ENCODE peak calls at places on chromosome 7, in seven cellular contexts. D is IMR-90, O is H54, H is lower leg skin, X is adrenal gland, W is NB4, Y is testis. G is an unnamed sample.

GRCh38 chr7:108451296-108451848 is 4.9 kb downstream of the NRCAM start:
- DNase-seq in D (no peak), O (no peak), H (no peak), X (no peak), W (no peak), Y (no peak), G (no peak)

GRCh38 chr7:118843456-118843855 is 619.0 kb downstream of the ANKRD7 start:
- DNase-seq in D (no peak), O (no peak), H (no peak), X (no peak), W (no peak), Y (no peak), G (no peak)

GRCh38 chr7:13988765-13989137 is 715 bp downstream of the ETV1 start:
- DNase-seq in D (peak), O (no peak), H (no peak), X (peak), W (no peak), Y (peak), G (no peak)

GRCh38 chr7:13627455-13627854 is 362.0 kb downstream of the ETV1 start:
- DNase-seq in D (no peak), O (no peak), H (no peak), X (no peak), W (no peak), Y (no peak), G (no peak)

GRCh38 chr7:116249969-116250553 is 39.7 kb downstream of the TES start:
- DNase-seq in D (peak), O (no peak), H (no peak), X (no peak), W (peak), Y (no peak), G (peak)

GRCh38 chr7:14851610-14852009 is 50.9 kb downstream of the DGKB start:
- DNase-seq in D (peak), O (no peak), H (no peak), X (no peak), W (no peak), Y (no peak), G (no peak)

GRCh38 chr7:150631866-150632864 is at the start of gene GIMAP6:
- DNase-seq in D (no peak), O (no peak), H (no peak), X (peak), W (peak), Y (no peak), G (no peak)

GRCh38 chr7:125668321-125668993 is 738.8 kb upstream of the POT1 start:
- DNase-seq in D (no peak), O (no peak), H (no peak), X (no peak), W (no peak), Y (no peak), G (no peak)

GRCh38 chr7:116211006-116211912 is 920 bp downstream of the TES start:
- DNase-seq in D (peak), O (peak), H (peak), X (peak), W (peak), Y (peak), G (peak)

GRCh38 chr7:69787736-69788431 is 189.6 kb downstream of the AUTS2 start:
- DNase-seq in D (no peak), O (no peak), H (no peak), X (no peak), W (no peak), Y (no peak), G (no peak)

GRCh38 chr7:151624246-151624928 is 104.7 kb upstream of the RHEB start:
- DNase-seq in D (no peak), O (no peak), H (peak), X (no peak), W (no peak), Y (no peak), G (no peak)

GRCh38 chr7:149369497-149369896 is 91.4 kb downstream of the ZNF777 start:
- DNase-seq in D (no peak), O (no peak), H (no peak), X (no peak), W (no peak), Y (no peak), G (no peak)

GRCh38 chr7:55423891-55424290 is 58.8 kb downstream of the LANCL2 start:
- DNase-seq in D (peak), O (no peak), H (no peak), X (no peak), W (no peak), Y (no peak), G (no peak)

GRCh38 chr7:137734221-137734620 is 112.6 kb downstream of the DGKI start:
- DNase-seq in D (peak), O (no peak), H (no peak), X (no peak), W (no peak), Y (no peak), G (no peak)

GRCh38 chr7:50857804-50858203 is 75.1 kb upstream of the GRB10 start:
- DNase-seq in D (no peak), O (no peak), H (no peak), X (no peak), W (no peak), Y (no peak), G (no peak)

GRCh38 chr7:138898255-138898654 is 82.9 kb downstream of the KIAA1549 start:
- DNase-seq in D (no peak), O (peak), H (no peak), X (no peak), W (peak), Y (no peak), G (no peak)

GRCh38 chr7:36887969-36888368 is 163.7 kb upstream of the AOAH start:
- DNase-seq in D (no peak), O (no peak), H (no peak), X (no peak), W (no peak), Y (no peak), G (no peak)

GRCh38 chr7:96284240-96284639 is 37.7 kb downstream of the SLC25A13 start:
- DNase-seq in D (no peak), O (no peak), H (no peak), X (no peak), W (no peak), Y (no peak), G (no peak)

GRCh38 chr7:150432915-150433892 is 17.2 kb upstream of the GIMAP8 start:
- DNase-seq in D (no peak), O (no peak), H (peak), X (peak), W (peak), Y (no peak), G (no peak)

GRCh38 chr7:10950494-10950893 is 23.2 kb upstream of the PHF14 start:
- DNase-seq in D (no peak), O (no peak), H (no peak), X (no peak), W (no peak), Y (no peak), G (no peak)

GRCh38 chr7:7895004-7895650 is 73.5 kb upstream of the GLCCI1 start:
- DNase-seq in D (no peak), O (no peak), H (no peak), X (no peak), W (no peak), Y (no peak), G (no peak)

GRCh38 chr7:112789824-112790650 is at the start of gene TMEM168:
- DNase-seq in D (peak), O (peak), H (peak), X (peak), W (peak), Y (peak), G (peak)
- TF ChIP-seq POLR2A in D (peak), O (peak), H (no peak), X (peak), W (peak), Y (no peak), G (peak)

GRCh38 chr7:44986218-44987053 is 7.6 kb upstream of the MYO1G start:
- DNase-seq in D (peak), O (peak), H (peak), X (peak), W (peak), Y (peak), G (peak)
- TF ChIP-seq POLR2A in D (peak), O (peak), H (no peak), X (peak), W (peak), Y (peak), G (peak)

GRCh38 chr7:142733271-142733670 is 16.0 kb upstream of the PRSS1 start:
- DNase-seq in D (no peak), O (no peak), H (no peak), X (no peak), W (no peak), Y (no peak), G (no peak)
- TF ChIP-seq POLR2A in D (no peak), O (no peak), H (no peak), X (no peak), W (no peak), Y (no peak), G (no peak)

DNA sequence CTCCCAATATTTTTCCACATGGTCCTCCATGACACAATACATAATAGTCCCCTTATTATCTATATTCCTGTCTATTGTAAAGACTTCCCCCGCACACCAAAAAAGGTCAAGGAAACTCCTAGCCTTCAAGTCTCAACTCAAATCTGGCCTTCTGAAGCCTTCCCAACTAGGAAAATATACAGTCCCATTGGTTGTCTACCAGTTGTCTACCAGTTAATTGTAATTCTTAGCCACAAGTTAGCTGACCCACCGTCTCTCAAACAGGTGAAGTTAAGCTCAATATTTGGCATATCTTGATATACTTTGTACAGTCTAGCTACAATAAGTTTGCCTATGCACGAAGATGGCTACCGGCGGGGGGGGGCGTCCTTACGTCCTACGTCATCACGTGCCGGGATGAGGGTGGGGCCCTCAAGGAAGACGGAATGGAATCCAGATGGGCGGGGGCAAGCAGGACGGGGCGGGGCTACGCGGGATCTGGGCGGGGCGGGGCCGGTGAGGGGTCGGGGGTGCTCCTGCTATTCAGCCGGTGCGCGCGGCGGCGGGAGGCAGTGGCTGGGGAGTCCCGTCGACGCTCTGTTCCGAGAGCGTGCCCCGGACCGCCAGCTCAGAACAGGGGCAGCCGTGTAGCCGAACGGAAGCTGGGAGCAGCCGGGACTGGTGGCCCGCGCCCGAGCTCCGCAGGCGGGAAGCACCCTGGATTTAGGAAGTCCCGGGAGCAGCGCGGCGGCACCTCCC is at the start of gene AHR:
- DNase-seq in D (peak), O (no peak), H (peak), X (peak), W (peak), Y (peak), G (peak)
- TF ChIP-seq POLR2A in D (peak), O (no peak), H (no peak), X (peak), W (peak), Y (peak), G (peak)

GRCh38 chr7:1151156-1151555 is 8.8 kb downstream of the ZFAND2A start:
- DNase-seq in D (no peak), O (no peak), H (no peak), X (no peak), W (no peak), Y (no peak), G (no peak)
- TF ChIP-seq POLR2A in D (no peak), O (no peak), H (no peak), X (no peak), W (no peak), Y (no peak), G (no peak)

DNA sequence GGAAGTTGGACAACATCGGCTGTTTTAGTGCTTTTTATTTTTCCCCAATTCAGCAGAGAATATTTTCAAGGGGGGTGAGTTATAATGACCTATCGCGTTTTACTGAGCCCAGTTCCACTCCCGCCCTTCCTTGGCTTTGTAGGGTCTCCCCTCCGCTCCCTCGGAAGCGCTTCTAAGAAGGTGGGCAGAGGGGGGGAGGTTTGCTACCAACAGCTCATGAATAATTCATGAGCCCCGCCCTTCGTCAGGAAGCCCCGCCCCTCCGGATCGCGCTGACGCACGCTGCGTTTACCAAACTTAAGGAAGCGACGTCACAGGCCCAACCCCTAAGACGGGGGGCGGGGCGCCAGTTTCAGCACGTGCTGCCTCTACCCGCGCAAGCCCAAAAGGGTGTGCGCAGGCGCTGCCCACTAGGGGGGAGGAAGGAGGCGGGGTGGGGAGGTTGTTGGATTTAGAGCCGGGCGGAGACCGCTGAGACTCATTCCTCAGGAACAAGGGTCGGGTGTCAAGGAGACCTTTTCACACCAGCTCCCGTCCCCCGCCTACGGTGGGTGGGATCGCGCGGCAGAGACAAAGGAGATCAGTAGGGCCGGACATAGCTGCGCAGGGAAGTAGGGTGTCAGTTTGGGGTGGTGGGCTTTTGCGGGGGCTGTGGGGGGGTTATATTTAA is 529 bp upstream of the MEPCE start:
- DNase-seq in D (peak), O (peak), H (peak), X (peak), W (peak), Y (peak), G (peak)
- TF ChIP-seq POLR2A in D (peak), O (peak), H (no peak), X (peak), W (peak), Y (peak), G (peak)

GRCh38 chr7:103343758-103344452 is 662 bp downstream of the DNAJC2 start:
- DNase-seq in D (peak), O (peak), H (no peak), X (peak), W (peak), Y (peak), G (peak)

GRCh38 chr7:103341466-103341865 is 3.1 kb downstream of the DNAJC2 start:
- DNase-seq in D (no peak), O (no peak), H (no peak), X (no peak), W (no peak), Y (no peak), G (no peak)

GRCh38 chr7:103343332-103343731 is 1.2 kb downstream of the DNAJC2 start:
- DNase-seq in D (no peak), O (no peak), H (no peak), X (no peak), W (no peak), Y (no peak), G (no peak)

GRCh38 chr7:103347507-103348267 is at the start of gene PSMC2:
- DNase-seq in D (peak), O (peak), H (peak), X (peak), W (peak), Y (peak), G (peak)

GRCh38 chr7:103344453-103345149 is at the start of gene DNAJC2:
- DNase-seq in D (peak), O (peak), H (peak), X (peak), W (peak), Y (peak), G (peak)
- TF ChIP-seq POLR2A in D (peak), O (peak), H (no peak), X (peak), W (peak), Y (no peak), G (peak)

G was measured in erythroblast.